ENCODE peak calls at places on chromosomes 4 and X, in ten cellular contexts. One of them, this sample, is unnamed. For H3K4me1, the result is how much of the 10 kb centered on the place peaks cover.

GRCh38 chr4:104589264-104589868 is 94.7 kb upstream of the CXXC4 start:
- DNase-seq in H9: no peak
- DNase-seq in H1: no peak
- DNase-seq in thoracic aorta: no peak
- DNase-seq in body of pancreas: no peak
- DNase-seq in breast epithelium: no peak
- DNase-seq in astrocyte: no peak
- DNase-seq in ovary: no peak
- DNase-seq in cardiac muscle cell: peak
- DNase-seq in lung: no peak
- DNase-seq in this sample: no peak

GRCh38 chr4:178293601-178294000 is 851.4 kb upstream of the AGA start:
- DNase-seq in breast epithelium: no peak
- DNase-seq in body of pancreas: no peak
- DNase-seq in lung: no peak
- DNase-seq in H9: no peak
- DNase-seq in astrocyte: no peak
- DNase-seq in ovary: no peak
- DNase-seq in cardiac muscle cell: no peak
- DNase-seq in thoracic aorta: no peak
- DNase-seq in H1: no peak
- DNase-seq in this sample: no peak

GRCh38 chrX:124504106-124504983 is 158.0 kb downstream of the SH2D1A start:
- DNase-seq in ovary: no peak
- DNase-seq in H1: no peak
- DNase-seq in thoracic aorta: no peak
- DNase-seq in breast epithelium: no peak
- DNase-seq in astrocyte: no peak
- DNase-seq in body of pancreas: no peak
- DNase-seq in lung: no peak
- DNase-seq in cardiac muscle cell: no peak
- DNase-seq in H9: no peak
- DNase-seq in this sample: no peak

GRCh38 chr4:54961357-54961975 is 163.9 kb downstream of the KDR start:
- DNase-seq in lung: no peak
- DNase-seq in body of pancreas: no peak
- DNase-seq in ovary: no peak
- DNase-seq in H9: no peak
- DNase-seq in breast epithelium: no peak
- DNase-seq in thoracic aorta: no peak
- DNase-seq in H1: no peak
- DNase-seq in cardiac muscle cell: peak
- DNase-seq in astrocyte: peak
- DNase-seq in this sample: no peak

GRCh38 chr4:13160906-13161305 is 323.2 kb downstream of the RAB28 start:
- DNase-seq in thoracic aorta: no peak
- DNase-seq in H9: no peak
- DNase-seq in astrocyte: peak
- DNase-seq in ovary: no peak
- DNase-seq in H1: no peak
- DNase-seq in lung: no peak
- DNase-seq in cardiac muscle cell: no peak
- DNase-seq in body of pancreas: no peak
- DNase-seq in breast epithelium: no peak
- DNase-seq in this sample: no peak

GRCh38 chrX:51487960-51488267 is 8.5 kb downstream of the NUDT11 start:
- DNase-seq in thoracic aorta: no peak
- DNase-seq in astrocyte: peak
- DNase-seq in breast epithelium: no peak
- DNase-seq in H1: no peak
- DNase-seq in body of pancreas: no peak
- DNase-seq in H9: no peak
- DNase-seq in lung: no peak
- DNase-seq in cardiac muscle cell: no peak
- DNase-seq in ovary: no peak
- DNase-seq in this sample: no peak

GRCh38 chr4:88240297-88240714 is 44.1 kb downstream of the PPM1K start:
- DNase-seq in body of pancreas: peak
- DNase-seq in ovary: no peak
- DNase-seq in astrocyte: no peak
- DNase-seq in H1: peak
- DNase-seq in thoracic aorta: no peak
- DNase-seq in breast epithelium: no peak
- DNase-seq in cardiac muscle cell: peak
- DNase-seq in lung: no peak
- DNase-seq in H9: no peak
- DNase-seq in this sample: no peak

GRCh38 chr4:13525606-13526281 is 18.6 kb downstream of the NKX3-2 start:
- DNase-seq in H9: no peak
- DNase-seq in astrocyte: no peak
- DNase-seq in lung: no peak
- DNase-seq in breast epithelium: no peak
- DNase-seq in body of pancreas: no peak
- DNase-seq in ovary: no peak
- DNase-seq in H1: no peak
- DNase-seq in thoracic aorta: no peak
- DNase-seq in cardiac muscle cell: no peak
- DNase-seq in this sample: no peak

GRCh38 chrX:136251042-136251991 is at the start of gene MAP7D3:
- DNase-seq in cardiac muscle cell: peak
- DNase-seq in lung: peak
- DNase-seq in breast epithelium: no peak
- DNase-seq in H9: peak
- DNase-seq in H1: peak
- DNase-seq in ovary: peak
- DNase-seq in body of pancreas: peak
- DNase-seq in astrocyte: no peak
- DNase-seq in thoracic aorta: no peak
- DNase-seq in this sample: peak

GRCh38 chr4:83629945-83630684 is 94.2 kb downstream of the GPAT3 start:
- DNase-seq in H1: no peak
- DNase-seq in lung: peak
- DNase-seq in thoracic aorta: no peak
- DNase-seq in H9: no peak
- DNase-seq in ovary: peak
- DNase-seq in astrocyte: peak
- DNase-seq in body of pancreas: peak
- DNase-seq in cardiac muscle cell: peak
- DNase-seq in breast epithelium: no peak
- DNase-seq in this sample: no peak

GRCh38 chr4:926538-926937 is 5.6 kb downstream of the GAK start:
- DNase-seq in H9: peak
- DNase-seq in astrocyte: no peak
- DNase-seq in ovary: no peak
- DNase-seq in H1: peak
- DNase-seq in breast epithelium: no peak
- DNase-seq in thoracic aorta: no peak
- DNase-seq in cardiac muscle cell: peak
- DNase-seq in lung: no peak
- DNase-seq in body of pancreas: peak
- DNase-seq in this sample: no peak

GRCh38 chrX:113275769-113276168 is 435.1 kb upstream of the AMOT start:
- DNase-seq in breast epithelium: no peak
- DNase-seq in thoracic aorta: no peak
- DNase-seq in lung: no peak
- DNase-seq in H9: no peak
- DNase-seq in astrocyte: no peak
- DNase-seq in cardiac muscle cell: no peak
- DNase-seq in body of pancreas: no peak
- DNase-seq in ovary: no peak
- DNase-seq in H1: no peak
- DNase-seq in this sample: no peak

GRCh38 chrX:41600266-41600665 is 88.5 kb upstream of the GPR34 start:
- DNase-seq in body of pancreas: no peak
- DNase-seq in lung: no peak
- DNase-seq in astrocyte: peak
- DNase-seq in thoracic aorta: no peak
- DNase-seq in breast epithelium: no peak
- DNase-seq in H9: no peak
- DNase-seq in ovary: no peak
- DNase-seq in H1: no peak
- DNase-seq in cardiac muscle cell: peak
- DNase-seq in this sample: no peak

GRCh38 chr4:94342713-94343112 is at the start of gene HPGDS:
- DNase-seq in lung: no peak
- DNase-seq in thoracic aorta: no peak
- DNase-seq in cardiac muscle cell: no peak
- DNase-seq in astrocyte: no peak
- DNase-seq in H1: no peak
- DNase-seq in breast epithelium: no peak
- DNase-seq in body of pancreas: no peak
- DNase-seq in H9: no peak
- DNase-seq in ovary: no peak
- DNase-seq in this sample: no peak

GRCh38 chr4:2428496-2429213 is 9.9 kb downstream of the CFAP99 start:
- DNase-seq in lung: no peak
- DNase-seq in H9: peak
- DNase-seq in body of pancreas: no peak
- DNase-seq in astrocyte: no peak
- DNase-seq in cardiac muscle cell: no peak
- DNase-seq in ovary: no peak
- DNase-seq in breast epithelium: no peak
- DNase-seq in thoracic aorta: no peak
- DNase-seq in H1: no peak
- DNase-seq in this sample: peak

GRCh38 chr4:164768516-164768915 is 14.6 kb downstream of the SMIM31 start:
- DNase-seq in breast epithelium: no peak
- DNase-seq in ovary: no peak
- DNase-seq in cardiac muscle cell: peak
- DNase-seq in H1: no peak
- DNase-seq in lung: no peak
- DNase-seq in thoracic aorta: no peak
- DNase-seq in astrocyte: no peak
- DNase-seq in H9: no peak
- DNase-seq in body of pancreas: no peak
- DNase-seq in this sample: no peak

GRCh38 chrX:130253916-130254315 is 14.8 kb downstream of the ZNF280C start:
- DNase-seq in body of pancreas: no peak
- DNase-seq in astrocyte: no peak
- DNase-seq in cardiac muscle cell: no peak
- DNase-seq in thoracic aorta: no peak
- DNase-seq in lung: no peak
- DNase-seq in H9: no peak
- DNase-seq in H1: no peak
- DNase-seq in ovary: no peak
- DNase-seq in breast epithelium: no peak
- DNase-seq in this sample: no peak

DNA sequence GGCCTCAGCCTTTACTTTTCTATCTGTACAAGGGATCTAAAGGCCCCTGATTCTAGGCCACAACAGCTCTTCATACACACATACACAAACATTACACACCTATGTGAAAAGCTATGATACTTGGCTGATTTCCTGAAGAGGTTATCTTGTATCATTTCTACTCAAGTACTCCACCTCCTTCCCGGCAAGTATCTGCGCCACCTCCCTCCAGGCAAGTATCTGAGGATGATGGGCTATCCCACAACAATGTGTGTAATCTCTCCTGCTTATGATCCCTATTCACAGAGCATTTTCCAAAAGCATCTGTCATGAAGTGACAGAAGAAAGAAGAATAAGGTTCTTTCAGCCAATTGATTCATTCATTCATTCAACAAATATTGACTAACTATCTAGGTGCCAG is 36.8 kb downstream of the AFAP1 start:
- DNase-seq in cardiac muscle cell: no peak
- DNase-seq in lung: no peak
- DNase-seq in astrocyte: peak
- DNase-seq in H9: no peak
- DNase-seq in breast epithelium: no peak
- DNase-seq in thoracic aorta: no peak
- DNase-seq in body of pancreas: no peak
- DNase-seq in ovary: no peak
- DNase-seq in H1: no peak
- DNase-seq in this sample: no peak
- H3K4me1 ChIP-seq in cardiac muscle cell: half or more
- H3K4me1 ChIP-seq in lung: under half
- H3K4me1 ChIP-seq in astrocyte: half or more
- H3K4me1 ChIP-seq in H9: under half
- H3K4me1 ChIP-seq in breast epithelium: under half
- H3K4me1 ChIP-seq in thoracic aorta: under half
- H3K4me1 ChIP-seq in body of pancreas: under half
- H3K4me1 ChIP-seq in ovary: under half
- H3K4me1 ChIP-seq in H1: under half
- H3K4me1 ChIP-seq in this sample: under half

GRCh38 chr4:44738615-44739014 is 12.3 kb upstream of the GNPDA2 start:
- DNase-seq in astrocyte: no peak
- DNase-seq in H9: no peak
- DNase-seq in lung: no peak
- DNase-seq in ovary: no peak
- DNase-seq in cardiac muscle cell: peak
- DNase-seq in body of pancreas: peak
- DNase-seq in thoracic aorta: no peak
- DNase-seq in breast epithelium: no peak
- DNase-seq in H1: no peak
- DNase-seq in this sample: no peak
- TF ChIP-seq CTCF in astrocyte: peak
- TF ChIP-seq CTCF in H9: peak
- TF ChIP-seq CTCF in lung: no peak
- TF ChIP-seq CTCF in ovary: no peak
- TF ChIP-seq CTCF in cardiac muscle cell: peak
- TF ChIP-seq CTCF in body of pancreas: no peak
- TF ChIP-seq CTCF in thoracic aorta: no peak
- TF ChIP-seq CTCF in breast epithelium: no peak
- TF ChIP-seq CTCF in H1: peak
- TF ChIP-seq CTCF in this sample: peak

GRCh38 chr4:81039351-81040174 is 9.1 kb downstream of the BMP3 start:
- DNase-seq in lung: peak
- DNase-seq in astrocyte: no peak
- DNase-seq in H9: no peak
- DNase-seq in H1: no peak
- DNase-seq in ovary: no peak
- DNase-seq in cardiac muscle cell: peak
- DNase-seq in thoracic aorta: no peak
- DNase-seq in body of pancreas: no peak
- DNase-seq in breast epithelium: no peak
- DNase-seq in this sample: no peak
- H3K4me1 ChIP-seq in lung: under half
- H3K4me1 ChIP-seq in astrocyte: under half
- H3K4me1 ChIP-seq in H9: under half
- H3K4me1 ChIP-seq in H1: under half
- H3K4me1 ChIP-seq in ovary: under half
- H3K4me1 ChIP-seq in cardiac muscle cell: under half
- H3K4me1 ChIP-seq in thoracic aorta: under half
- H3K4me1 ChIP-seq in body of pancreas: under half
- H3K4me1 ChIP-seq in breast epithelium: under half
- H3K4me1 ChIP-seq in this sample: under half

DNA sequence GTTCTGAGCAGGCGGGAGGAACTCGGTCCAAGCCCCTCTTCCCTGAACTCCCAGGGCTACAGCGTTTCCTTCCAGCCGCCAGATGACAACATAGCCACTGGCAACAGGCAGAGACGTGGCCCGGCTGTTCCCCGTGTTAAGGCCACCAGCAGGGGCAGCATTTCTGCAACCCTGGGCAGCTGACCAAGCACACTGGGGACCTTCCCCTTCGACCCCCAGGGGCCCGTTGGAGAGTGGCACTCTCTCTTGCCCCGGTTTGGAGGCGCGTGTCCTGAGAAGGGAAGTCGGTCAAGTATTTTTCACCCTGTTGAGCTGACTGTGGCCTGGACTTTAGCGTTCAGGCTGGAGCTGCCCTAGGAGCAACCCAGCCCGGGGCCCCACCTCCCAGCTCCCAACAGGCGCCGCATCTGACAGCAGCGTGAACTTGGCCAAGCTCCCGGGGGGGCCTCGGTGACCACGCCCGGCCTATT is 37.6 kb downstream of the ZBTB49 start:
- DNase-seq in H1: peak
- DNase-seq in body of pancreas: peak
- DNase-seq in H9: peak
- DNase-seq in lung: no peak
- DNase-seq in breast epithelium: no peak
- DNase-seq in ovary: peak
- DNase-seq in cardiac muscle cell: peak
- DNase-seq in thoracic aorta: no peak
- DNase-seq in astrocyte: no peak
- DNase-seq in this sample: peak
- TF ChIP-seq CTCF in H1: peak
- TF ChIP-seq CTCF in body of pancreas: peak
- TF ChIP-seq CTCF in H9: peak
- TF ChIP-seq CTCF in lung: no peak
- TF ChIP-seq CTCF in breast epithelium: no peak
- TF ChIP-seq CTCF in ovary: no peak
- TF ChIP-seq CTCF in cardiac muscle cell: peak
- TF ChIP-seq CTCF in thoracic aorta: no peak
- TF ChIP-seq CTCF in astrocyte: peak
- TF ChIP-seq CTCF in this sample: no peak